ENCODE peak calls at places on chromosomes 7 and 10, in five cellular contexts. W is iPS DF 6.9, C is mucosa of gallbladder, Z is PC-9, X is T-cell. H is an unnamed sample.

GRCh38 chr7:149855368-149856305 is 17.5 kb downstream of the ZNF862 start:
- DNase-seq in W (no peak), C (no peak), Z (peak; percentile 83), X (no peak), H (no peak)

GRCh38 chr7:14714161-14714728 is 188.3 kb downstream of the DGKB start:
- DNase-seq in W (no peak), C (no peak), Z (no peak), X (no peak), H (no peak)

GRCh38 chr7:46848944-46849343 is 733.0 kb downstream of the TNS3 start:
- DNase-seq in W (no peak), C (no peak), Z (no peak), X (no peak), H (no peak)

GRCh38 chr7:124680304-124680703 is 85.3 kb downstream of the GPR37 start:
- DNase-seq in W (no peak), C (no peak), Z (no peak), X (no peak), H (no peak)

GRCh38 chr7:34354906-34355305 is 303.1 kb upstream of the NPSR1 start:
- DNase-seq in W (no peak), C (no peak), Z (no peak), X (no peak), H (no peak)

GRCh38 chr7:123727071-123727837 is 21.5 kb downstream of the WASL start:
- DNase-seq in W (no peak), C (no peak), Z (peak; percentile 86), X (no peak), H (no peak)

GRCh38 chr7:31175672-31176071 is 123.6 kb downstream of the ADCYAP1R1 start:
- DNase-seq in W (no peak), C (no peak), Z (no peak), X (no peak), H (no peak)

GRCh38 chr10:4661572-4662255 is 164.3 kb upstream of the AKR1E2 start:
- DNase-seq in W (no peak), C (peak; percentile 45), Z (no peak), X (no peak), H (no peak)

GRCh38 chr10:97974526-97975525 is 55.6 kb downstream of the CRTAC1 start:
- DNase-seq in W (peak; percentile 20), C (no peak), Z (no peak), X (no peak), H (no peak)

GRCh38 chr10:103692421-103693069 is 162.8 kb downstream of the SH3PXD2A start:
- DNase-seq in W (no peak), C (no peak), Z (no peak), X (no peak), H (no peak)

GRCh38 chr10:11638055-11638698 is 26.7 kb upstream of the USP6NL start:
- DNase-seq in W (no peak), C (no peak), Z (no peak), X (no peak), H (no peak)

GRCh38 chr7:104958278-104958903 is 55.6 kb upstream of the KMT2E start:
- DNase-seq in W (no peak), C (no peak), Z (no peak), X (no peak), H (no peak)

GRCh38 chr7:100486753-100487446 is 3.2 kb downstream of the NYAP1 start:
- DNase-seq in W (no peak), C (no peak), Z (no peak), X (no peak), H (no peak)

H was measured in activated effector memory CD4-positive, alpha-beta T cell treated with Interleukin-2 at 50 U/mL for 16 hours.